ENCODE peak calls at places on chromosomes 13 and 19, in nine cellular contexts. One of them, this sample, is unnamed.

GRCh38 chr19:51020988-51021651 is 1.6 kb upstream of the KLK10 start:
- DNase-seq in activated CD4-positive, alpha-beta T cell treated with anti-CD3 and anti-CD28 coated beads for 4 hours: peak; percentile 10
- DNase-seq in GM12865: peak; percentile 22
- DNase-seq in nephron progenitor cell: no peak
- DNase-seq in stimulated activated CD8-positive, alpha-beta memory T cell treated with anti-CD3 and anti-CD28 coated beads, Interleukin-2, amount 100 ng/mL, for 48 hours: no peak
- DNase-seq in central memory CD8-positive, alpha-beta T cell: no peak
- DNase-seq in vagina: no peak
- DNase-seq in NCI-H510A treated with DMSO at 0.1 percent for 48 hours: peak; percentile 73
- DNase-seq in GM20000: peak; percentile 65
- DNase-seq in this sample: no peak

GRCh38 chr13:44086389-44086788 is 206.7 kb downstream of the LACC1 start:
- DNase-seq in activated CD4-positive, alpha-beta T cell treated with anti-CD3 and anti-CD28 coated beads for 4 hours: no peak
- DNase-seq in GM12865: no peak
- DNase-seq in nephron progenitor cell: no peak
- DNase-seq in stimulated activated CD8-positive, alpha-beta memory T cell treated with anti-CD3 and anti-CD28 coated beads, Interleukin-2, amount 100 ng/mL, for 48 hours: no peak
- DNase-seq in central memory CD8-positive, alpha-beta T cell: no peak
- DNase-seq in vagina: no peak
- DNase-seq in NCI-H510A treated with DMSO at 0.1 percent for 48 hours: no peak
- DNase-seq in GM20000: no peak
- DNase-seq in this sample: no peak

GRCh38 chr19:4477034-4477801 is 5.1 kb downstream of the HDGFL2 start:
- DNase-seq in activated CD4-positive, alpha-beta T cell treated with anti-CD3 and anti-CD28 coated beads for 4 hours: no peak
- DNase-seq in GM12865: no peak
- DNase-seq in nephron progenitor cell: no peak
- DNase-seq in stimulated activated CD8-positive, alpha-beta memory T cell treated with anti-CD3 and anti-CD28 coated beads, Interleukin-2, amount 100 ng/mL, for 48 hours: no peak
- DNase-seq in central memory CD8-positive, alpha-beta T cell: no peak
- DNase-seq in vagina: no peak
- DNase-seq in NCI-H510A treated with DMSO at 0.1 percent for 48 hours: no peak
- DNase-seq in GM20000: no peak
- DNase-seq in this sample: no peak

GRCh38 chr13:67119481-67119883 is 110.7 kb downstream of the PCDH9 start:
- DNase-seq in activated CD4-positive, alpha-beta T cell treated with anti-CD3 and anti-CD28 coated beads for 4 hours: no peak
- DNase-seq in GM12865: no peak
- DNase-seq in nephron progenitor cell: no peak
- DNase-seq in stimulated activated CD8-positive, alpha-beta memory T cell treated with anti-CD3 and anti-CD28 coated beads, Interleukin-2, amount 100 ng/mL, for 48 hours: no peak
- DNase-seq in central memory CD8-positive, alpha-beta T cell: no peak
- DNase-seq in vagina: no peak
- DNase-seq in NCI-H510A treated with DMSO at 0.1 percent for 48 hours: no peak
- DNase-seq in GM20000: no peak
- DNase-seq in this sample: no peak

GRCh38 chr19:10885241-10886169 is 14.2 kb downstream of the CARM1 start:
- DNase-seq in activated CD4-positive, alpha-beta T cell treated with anti-CD3 and anti-CD28 coated beads for 4 hours: no peak
- DNase-seq in GM12865: no peak
- DNase-seq in nephron progenitor cell: no peak
- DNase-seq in stimulated activated CD8-positive, alpha-beta memory T cell treated with anti-CD3 and anti-CD28 coated beads, Interleukin-2, amount 100 ng/mL, for 48 hours: no peak
- DNase-seq in central memory CD8-positive, alpha-beta T cell: no peak
- DNase-seq in vagina: no peak
- DNase-seq in NCI-H510A treated with DMSO at 0.1 percent for 48 hours: no peak
- DNase-seq in GM20000: no peak
- DNase-seq in this sample: no peak

GRCh38 chr19:14571695-14572490 is at the start of gene NDUFB7:
- DNase-seq in activated CD4-positive, alpha-beta T cell treated with anti-CD3 and anti-CD28 coated beads for 4 hours: peak; percentile 87
- DNase-seq in GM12865: peak; percentile 98
- DNase-seq in nephron progenitor cell: peak; percentile 83
- DNase-seq in stimulated activated CD8-positive, alpha-beta memory T cell treated with anti-CD3 and anti-CD28 coated beads, Interleukin-2, amount 100 ng/mL, for 48 hours: peak; percentile 85
- DNase-seq in central memory CD8-positive, alpha-beta T cell: peak; percentile 82
- DNase-seq in vagina: peak; percentile 94
- DNase-seq in NCI-H510A treated with DMSO at 0.1 percent for 48 hours: peak; percentile 92
- DNase-seq in GM20000: peak; percentile 88
- DNase-seq in this sample: peak; percentile 82

GRCh38 chr19:1261863-1262686 is 7.1 kb upstream of the CIRBP start:
- DNase-seq in activated CD4-positive, alpha-beta T cell treated with anti-CD3 and anti-CD28 coated beads for 4 hours: no peak
- DNase-seq in GM12865: no peak
- DNase-seq in nephron progenitor cell: no peak
- DNase-seq in stimulated activated CD8-positive, alpha-beta memory T cell treated with anti-CD3 and anti-CD28 coated beads, Interleukin-2, amount 100 ng/mL, for 48 hours: no peak
- DNase-seq in central memory CD8-positive, alpha-beta T cell: peak; percentile 44
- DNase-seq in vagina: no peak
- DNase-seq in NCI-H510A treated with DMSO at 0.1 percent for 48 hours: peak; percentile 13
- DNase-seq in GM20000: no peak
- DNase-seq in this sample: peak; percentile 70

GRCh38 chr19:18648971-18649310 is 12.1 kb downstream of the KLHL26 start:
- DNase-seq in activated CD4-positive, alpha-beta T cell treated with anti-CD3 and anti-CD28 coated beads for 4 hours: no peak
- DNase-seq in GM12865: no peak
- DNase-seq in nephron progenitor cell: no peak
- DNase-seq in stimulated activated CD8-positive, alpha-beta memory T cell treated with anti-CD3 and anti-CD28 coated beads, Interleukin-2, amount 100 ng/mL, for 48 hours: no peak
- DNase-seq in central memory CD8-positive, alpha-beta T cell: no peak
- DNase-seq in vagina: no peak
- DNase-seq in NCI-H510A treated with DMSO at 0.1 percent for 48 hours: no peak
- DNase-seq in GM20000: no peak
- DNase-seq in this sample: no peak

GRCh38 chr13:30743319-30744055 is 8.1 kb downstream of the ALOX5AP start:
- DNase-seq in activated CD4-positive, alpha-beta T cell treated with anti-CD3 and anti-CD28 coated beads for 4 hours: no peak
- DNase-seq in GM12865: peak; percentile 37
- DNase-seq in nephron progenitor cell: no peak
- DNase-seq in stimulated activated CD8-positive, alpha-beta memory T cell treated with anti-CD3 and anti-CD28 coated beads, Interleukin-2, amount 100 ng/mL, for 48 hours: no peak
- DNase-seq in central memory CD8-positive, alpha-beta T cell: no peak
- DNase-seq in vagina: peak; percentile 89
- DNase-seq in NCI-H510A treated with DMSO at 0.1 percent for 48 hours: no peak
- DNase-seq in GM20000: no peak
- DNase-seq in this sample: peak; percentile 65

This sample was measured in T1000.